ENCODE peak calls at places on chromosomes 4 and X, in ten cellular contexts. One of them, this sample, is unnamed.

GRCh38 chr4:80215449-80216052 is 18.2 kb downstream of the PRDM8 start:
- DNase-seq in fibroblast of mammary gland: peak
- DNase-seq in cardiac muscle cell: peak
- DNase-seq in endothelial cell: no peak
- DNase-seq in stomach: no peak
- DNase-seq in A549: no peak
- DNase-seq in uterus: no peak
- DNase-seq in astrocyte of the spinal cord: peak
- DNase-seq in progenitor cell of endocrine pancreas: no peak
- DNase-seq in neural crest cell: no peak
- DNase-seq in this sample: peak

GRCh38 chr4:10965196-10965595 is 280.6 kb upstream of the CLNK start:
- DNase-seq in fibroblast of mammary gland: no peak
- DNase-seq in cardiac muscle cell: no peak
- DNase-seq in endothelial cell: no peak
- DNase-seq in stomach: no peak
- DNase-seq in A549: no peak
- DNase-seq in uterus: no peak
- DNase-seq in astrocyte of the spinal cord: peak
- DNase-seq in progenitor cell of endocrine pancreas: no peak
- DNase-seq in neural crest cell: no peak
- DNase-seq in this sample: peak

GRCh38 chr4:100722866-100723459 is 205.1 kb upstream of the EMCN start:
- DNase-seq in fibroblast of mammary gland: no peak
- DNase-seq in cardiac muscle cell: no peak
- DNase-seq in endothelial cell: no peak
- DNase-seq in stomach: no peak
- DNase-seq in A549: no peak
- DNase-seq in uterus: no peak
- DNase-seq in astrocyte of the spinal cord: no peak
- DNase-seq in progenitor cell of endocrine pancreas: no peak
- DNase-seq in neural crest cell: no peak
- DNase-seq in this sample: no peak

GRCh38 chrX:33211356-33212254 is at the start of gene DMD:
- DNase-seq in fibroblast of mammary gland: peak
- DNase-seq in cardiac muscle cell: peak
- DNase-seq in endothelial cell: no peak
- DNase-seq in stomach: no peak
- DNase-seq in A549: no peak
- DNase-seq in uterus: peak
- DNase-seq in astrocyte of the spinal cord: peak
- DNase-seq in progenitor cell of endocrine pancreas: no peak
- DNase-seq in neural crest cell: peak
- DNase-seq in this sample: peak

GRCh38 chr4:164700471-164700870 is 53.5 kb upstream of the SMIM31 start:
- DNase-seq in fibroblast of mammary gland: peak
- DNase-seq in cardiac muscle cell: peak
- DNase-seq in endothelial cell: peak
- DNase-seq in stomach: no peak
- DNase-seq in A549: peak
- DNase-seq in uterus: no peak
- DNase-seq in astrocyte of the spinal cord: no peak
- DNase-seq in progenitor cell of endocrine pancreas: no peak
- DNase-seq in neural crest cell: peak
- DNase-seq in this sample: no peak

GRCh38 chrX:140918398-140919043 is 83.9 kb upstream of the SPANXB1 start:
- DNase-seq in fibroblast of mammary gland: peak
- DNase-seq in cardiac muscle cell: peak
- DNase-seq in endothelial cell: peak
- DNase-seq in stomach: peak
- DNase-seq in A549: peak
- DNase-seq in uterus: no peak
- DNase-seq in astrocyte of the spinal cord: peak
- DNase-seq in progenitor cell of endocrine pancreas: no peak
- DNase-seq in neural crest cell: peak
- DNase-seq in this sample: peak

GRCh38 chrX:10120828-10121227 is 35.9 kb upstream of the CLCN4 start:
- DNase-seq in fibroblast of mammary gland: no peak
- DNase-seq in cardiac muscle cell: no peak
- DNase-seq in endothelial cell: no peak
- DNase-seq in stomach: no peak
- DNase-seq in A549: no peak
- DNase-seq in uterus: no peak
- DNase-seq in astrocyte of the spinal cord: no peak
- DNase-seq in progenitor cell of endocrine pancreas: no peak
- DNase-seq in neural crest cell: no peak
- DNase-seq in this sample: no peak

GRCh38 chr4:111187108-111187507 is 564.2 kb upstream of the PITX2 start:
- DNase-seq in fibroblast of mammary gland: no peak
- DNase-seq in cardiac muscle cell: no peak
- DNase-seq in endothelial cell: no peak
- DNase-seq in stomach: no peak
- DNase-seq in A549: no peak
- DNase-seq in uterus: no peak
- DNase-seq in astrocyte of the spinal cord: no peak
- DNase-seq in progenitor cell of endocrine pancreas: no peak
- DNase-seq in neural crest cell: no peak
- DNase-seq in this sample: no peak

GRCh38 chr4:183823394-183823793 is 81.7 kb upstream of the STOX2 start:
- DNase-seq in fibroblast of mammary gland: peak
- DNase-seq in cardiac muscle cell: no peak
- DNase-seq in endothelial cell: no peak
- DNase-seq in stomach: no peak
- DNase-seq in A549: no peak
- DNase-seq in uterus: no peak
- DNase-seq in astrocyte of the spinal cord: peak
- DNase-seq in progenitor cell of endocrine pancreas: no peak
- DNase-seq in neural crest cell: no peak
- DNase-seq in this sample: peak

GRCh38 chr4:151157543-151157942 is 58.1 kb downstream of the RPS3A start:
- DNase-seq in fibroblast of mammary gland: no peak
- DNase-seq in cardiac muscle cell: no peak
- DNase-seq in endothelial cell: no peak
- DNase-seq in stomach: no peak
- DNase-seq in A549: no peak
- DNase-seq in uterus: no peak
- DNase-seq in astrocyte of the spinal cord: no peak
- DNase-seq in progenitor cell of endocrine pancreas: no peak
- DNase-seq in neural crest cell: no peak
- DNase-seq in this sample: no peak

GRCh38 chr4:151163855-151164254 is 64.4 kb downstream of the RPS3A start:
- DNase-seq in fibroblast of mammary gland: no peak
- DNase-seq in cardiac muscle cell: no peak
- DNase-seq in endothelial cell: no peak
- DNase-seq in stomach: no peak
- DNase-seq in A549: no peak
- DNase-seq in uterus: no peak
- DNase-seq in astrocyte of the spinal cord: no peak
- DNase-seq in progenitor cell of endocrine pancreas: no peak
- DNase-seq in neural crest cell: no peak
- DNase-seq in this sample: peak

GRCh38 chr4:151153585-151153984 is 54.2 kb downstream of the RPS3A start:
- DNase-seq in fibroblast of mammary gland: no peak
- DNase-seq in cardiac muscle cell: no peak
- DNase-seq in endothelial cell: no peak
- DNase-seq in stomach: no peak
- DNase-seq in A549: no peak
- DNase-seq in uterus: no peak
- DNase-seq in astrocyte of the spinal cord: no peak
- DNase-seq in progenitor cell of endocrine pancreas: no peak
- DNase-seq in neural crest cell: no peak
- DNase-seq in this sample: no peak

GRCh38 chr4:151158979-151159378 is 59.6 kb downstream of the RPS3A start:
- DNase-seq in fibroblast of mammary gland: no peak
- DNase-seq in cardiac muscle cell: no peak
- DNase-seq in endothelial cell: no peak
- DNase-seq in stomach: no peak
- DNase-seq in A549: no peak
- DNase-seq in uterus: no peak
- DNase-seq in astrocyte of the spinal cord: no peak
- DNase-seq in progenitor cell of endocrine pancreas: no peak
- DNase-seq in neural crest cell: no peak
- DNase-seq in this sample: no peak
- TF ChIP-seq CTCF in fibroblast of mammary gland: no peak
- TF ChIP-seq CTCF in cardiac muscle cell: no peak
- TF ChIP-seq CTCF in endothelial cell: no peak
- TF ChIP-seq CTCF in stomach: no peak
- TF ChIP-seq CTCF in A549: no peak
- TF ChIP-seq CTCF in uterus: no peak
- TF ChIP-seq CTCF in astrocyte of the spinal cord: no peak
- TF ChIP-seq CTCF in progenitor cell of endocrine pancreas: no peak
- TF ChIP-seq CTCF in neural crest cell: no peak
- TF ChIP-seq CTCF in this sample: no peak

DNA sequence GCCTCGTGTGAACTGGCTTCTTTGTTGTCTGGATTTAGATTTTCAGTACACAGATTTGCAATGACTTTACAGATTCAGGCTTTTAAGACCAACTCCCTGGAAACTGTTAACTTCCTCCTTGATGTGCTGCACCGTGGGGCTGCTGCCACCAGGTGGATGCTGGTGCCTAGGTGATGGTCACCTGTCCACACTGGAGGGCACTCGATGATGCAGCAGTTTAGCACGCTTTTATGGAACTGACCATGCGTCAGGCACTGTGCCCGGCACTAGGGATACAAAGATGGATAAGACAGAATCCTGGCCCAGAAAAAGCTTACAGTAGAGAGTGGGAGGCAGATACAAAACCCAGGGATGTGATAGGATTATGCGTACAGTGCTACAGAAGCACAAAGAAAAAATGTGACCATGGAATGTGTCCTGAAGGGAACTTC is 180.7 kb downstream of the CEP135 start:
- DNase-seq in fibroblast of mammary gland: no peak
- DNase-seq in cardiac muscle cell: no peak
- DNase-seq in endothelial cell: peak
- DNase-seq in stomach: peak
- DNase-seq in A549: peak
- DNase-seq in uterus: no peak
- DNase-seq in astrocyte of the spinal cord: no peak
- DNase-seq in progenitor cell of endocrine pancreas: no peak
- DNase-seq in neural crest cell: no peak
- DNase-seq in this sample: no peak
- TF ChIP-seq CTCF in fibroblast of mammary gland: peak
- TF ChIP-seq CTCF in cardiac muscle cell: peak
- TF ChIP-seq CTCF in endothelial cell: peak
- TF ChIP-seq CTCF in stomach: no peak
- TF ChIP-seq CTCF in A549: no peak
- TF ChIP-seq CTCF in uterus: no peak
- TF ChIP-seq CTCF in astrocyte of the spinal cord: peak
- TF ChIP-seq CTCF in progenitor cell of endocrine pancreas: peak
- TF ChIP-seq CTCF in neural crest cell: peak
- TF ChIP-seq CTCF in this sample: peak

DNA sequence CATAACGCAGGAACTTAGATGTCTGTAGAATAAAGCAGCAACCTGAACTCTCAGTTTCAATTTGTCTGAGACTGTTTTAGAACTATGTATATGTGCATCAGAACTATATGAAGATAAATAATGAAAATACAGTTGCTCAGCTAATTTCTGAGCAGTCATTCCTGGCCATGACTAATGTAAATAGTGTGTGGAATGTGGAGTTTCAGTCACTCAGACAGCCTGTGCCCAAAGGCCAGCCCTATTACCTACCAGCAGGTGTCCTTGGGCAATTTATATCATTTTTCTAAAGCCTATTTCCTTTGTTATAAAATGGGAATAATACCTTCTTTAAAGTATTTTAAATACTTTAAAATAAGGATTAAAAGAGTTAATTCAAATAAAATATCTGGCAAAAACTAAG is 56.0 kb upstream of the RELL1 start:
- DNase-seq in fibroblast of mammary gland: no peak
- DNase-seq in cardiac muscle cell: no peak
- DNase-seq in endothelial cell: no peak
- DNase-seq in stomach: no peak
- DNase-seq in A549: peak
- DNase-seq in uterus: no peak
- DNase-seq in astrocyte of the spinal cord: no peak
- DNase-seq in progenitor cell of endocrine pancreas: no peak
- DNase-seq in neural crest cell: no peak
- DNase-seq in this sample: no peak
- TF ChIP-seq CTCF in fibroblast of mammary gland: no peak
- TF ChIP-seq CTCF in cardiac muscle cell: no peak
- TF ChIP-seq CTCF in endothelial cell: no peak
- TF ChIP-seq CTCF in stomach: no peak
- TF ChIP-seq CTCF in A549: no peak
- TF ChIP-seq CTCF in uterus: no peak
- TF ChIP-seq CTCF in astrocyte of the spinal cord: no peak
- TF ChIP-seq CTCF in progenitor cell of endocrine pancreas: peak
- TF ChIP-seq CTCF in neural crest cell: peak
- TF ChIP-seq CTCF in this sample: no peak

DNA sequence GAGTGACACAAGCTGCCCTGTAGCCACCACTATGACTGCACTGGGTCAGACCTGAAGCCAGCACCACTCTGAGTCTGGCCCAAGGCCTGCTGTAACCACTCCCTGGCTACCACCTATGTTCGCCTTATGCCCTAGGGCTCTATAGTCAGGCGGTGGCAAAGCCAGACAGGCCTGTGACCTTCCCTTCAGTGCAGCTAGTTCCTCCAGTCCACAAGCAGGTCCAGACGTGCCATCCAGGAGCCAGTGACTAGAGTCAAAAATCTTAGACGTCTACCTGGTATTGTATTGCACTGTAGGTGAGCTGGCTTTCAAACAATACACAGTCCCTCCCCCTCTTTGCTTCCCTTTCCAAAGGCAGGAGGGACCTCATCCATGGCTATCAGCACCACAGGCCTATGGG is 54.0 kb upstream of the RNF128 start:
- DNase-seq in fibroblast of mammary gland: no peak
- DNase-seq in cardiac muscle cell: no peak
- DNase-seq in endothelial cell: no peak
- DNase-seq in stomach: no peak
- DNase-seq in A549: no peak
- DNase-seq in uterus: no peak
- DNase-seq in astrocyte of the spinal cord: no peak
- DNase-seq in progenitor cell of endocrine pancreas: no peak
- DNase-seq in neural crest cell: no peak
- DNase-seq in this sample: no peak
- TF ChIP-seq CTCF in fibroblast of mammary gland: no peak
- TF ChIP-seq CTCF in cardiac muscle cell: no peak
- TF ChIP-seq CTCF in endothelial cell: no peak
- TF ChIP-seq CTCF in stomach: no peak
- TF ChIP-seq CTCF in A549: no peak
- TF ChIP-seq CTCF in uterus: no peak
- TF ChIP-seq CTCF in astrocyte of the spinal cord: no peak
- TF ChIP-seq CTCF in progenitor cell of endocrine pancreas: no peak
- TF ChIP-seq CTCF in neural crest cell: no peak
- TF ChIP-seq CTCF in this sample: no peak

GRCh38 chrX:40158036-40158706 is 60.4 kb upstream of the BCOR start:
- DNase-seq in fibroblast of mammary gland: no peak
- DNase-seq in cardiac muscle cell: peak
- DNase-seq in endothelial cell: peak
- DNase-seq in stomach: no peak
- DNase-seq in A549: peak
- DNase-seq in uterus: peak
- DNase-seq in astrocyte of the spinal cord: no peak
- DNase-seq in progenitor cell of endocrine pancreas: no peak
- DNase-seq in neural crest cell: peak
- DNase-seq in this sample: no peak
- TF ChIP-seq CTCF in fibroblast of mammary gland: no peak
- TF ChIP-seq CTCF in cardiac muscle cell: peak
- TF ChIP-seq CTCF in endothelial cell: peak
- TF ChIP-seq CTCF in stomach: peak
- TF ChIP-seq CTCF in A549: peak
- TF ChIP-seq CTCF in uterus: no peak
- TF ChIP-seq CTCF in astrocyte of the spinal cord: peak
- TF ChIP-seq CTCF in progenitor cell of endocrine pancreas: peak
- TF ChIP-seq CTCF in neural crest cell: peak
- TF ChIP-seq CTCF in this sample: no peak

GRCh38 chr4:105631818-105632400 is 76.6 kb downstream of the INTS12 start:
- DNase-seq in fibroblast of mammary gland: peak
- DNase-seq in cardiac muscle cell: no peak
- DNase-seq in endothelial cell: no peak
- DNase-seq in stomach: no peak
- DNase-seq in A549: no peak
- DNase-seq in uterus: no peak
- DNase-seq in astrocyte of the spinal cord: no peak
- DNase-seq in progenitor cell of endocrine pancreas: no peak
- DNase-seq in neural crest cell: no peak
- DNase-seq in this sample: no peak
- TF ChIP-seq CTCF in fibroblast of mammary gland: peak
- TF ChIP-seq CTCF in cardiac muscle cell: no peak
- TF ChIP-seq CTCF in endothelial cell: peak
- TF ChIP-seq CTCF in stomach: peak
- TF ChIP-seq CTCF in A549: no peak
- TF ChIP-seq CTCF in uterus: peak
- TF ChIP-seq CTCF in astrocyte of the spinal cord: peak
- TF ChIP-seq CTCF in progenitor cell of endocrine pancreas: no peak
- TF ChIP-seq CTCF in neural crest cell: no peak
- TF ChIP-seq CTCF in this sample: no peak

This sample was measured in choroid plexus epithelial cell.